ENCODE peak calls at places on chromosome 20, in seven cellular contexts. H is nephron progenitor cell, T is stomach, V is psoas muscle, N is lower leg skin, P is type B pancreatic cell, O is adrenal gland. J is an unnamed sample.
A peak's percentile ranks its signal among the peaks of the same experiment; 100 is the strongest.

GRCh38 chr20:36861875-36862801 is 13.8 kb upstream of the TLDC2 start:
- DNase-seq in H (peak; percentile 40), T (peak; percentile 52), V (peak; percentile 88), N (peak; percentile 98), P (no peak), O (peak; percentile 96), J (no peak)

GRCh38 chr20:8205996-8206395 is 73.9 kb downstream of the PLCB1 start:
- DNase-seq in H (no peak), T (no peak), V (no peak), N (no peak), P (no peak), O (no peak), J (no peak)

GRCh38 chr20:2840967-2841531 is 504 bp downstream of the VPS16 start:
- DNase-seq in H (peak; percentile 69), T (peak; percentile 35), V (peak; percentile 82), N (peak; percentile 95), P (no peak), O (peak; percentile 62), J (peak; percentile 69)

GRCh38 chr20:32516985-32517873 is 67.9 kb downstream of the NOL4L start:
- DNase-seq in H (no peak), T (no peak), V (no peak), N (no peak), P (no peak), O (peak; percentile 23), J (no peak)

GRCh38 chr20:43963872-43964791 is 49.5 kb downstream of the TOX2 start:
- DNase-seq in H (no peak), T (no peak), V (peak; percentile 44), N (peak; percentile 84), P (no peak), O (no peak), J (no peak)

GRCh38 chr20:22696759-22697158 is 112.4 kb upstream of the FOXA2 start:
- DNase-seq in H (no peak), T (no peak), V (no peak), N (peak; percentile 58), P (no peak), O (no peak), J (no peak)

GRCh38 chr20:45944151-45944964 is 9.9 kb downstream of the PCIF1 start:
- DNase-seq in H (no peak), T (no peak), V (no peak), N (no peak), P (no peak), O (peak; percentile 4), J (no peak)

GRCh38 chr20:38673261-38673660 is 51.0 kb upstream of the SLC32A1 start:
- DNase-seq in H (no peak), T (no peak), V (no peak), N (no peak), P (no peak), O (no peak), J (no peak)

GRCh38 chr20:47705497-47705856 is 79.8 kb downstream of the SULF2 start:
- DNase-seq in H (no peak), T (no peak), V (no peak), N (no peak), P (no peak), O (no peak), J (no peak)

GRCh38 chr20:47358672-47359532 is 2.4 kb upstream of the ZMYND8 start:
- DNase-seq in H (peak; percentile 44), T (peak; percentile 91), V (peak; percentile 63), N (peak; percentile 96), P (no peak), O (peak; percentile 91), J (no peak)

GRCh38 chr20:62403331-62403730 is 3.8 kb downstream of the CABLES2 start:
- DNase-seq in H (no peak), T (no peak), V (no peak), N (no peak), P (no peak), O (no peak), J (no peak)

GRCh38 chr20:8924539-8924938 is 144.3 kb upstream of the PLCB4 start:
- DNase-seq in H (no peak), T (no peak), V (no peak), N (no peak), P (no peak), O (no peak), J (no peak)

GRCh38 chr20:40160151-40160550 is 528.9 kb downstream of the MAFB start:
- DNase-seq in H (peak; percentile 20), T (peak; percentile 27), V (peak; percentile 15), N (no peak), P (no peak), O (peak; percentile 41), J (peak; percentile 22)

GRCh38 chr20:62742979-62743776 is 34.5 kb downstream of the NTSR1 start:
- DNase-seq in H (no peak), T (no peak), V (no peak), N (peak; percentile 60), P (no peak), O (peak; percentile 2), J (no peak)

GRCh38 chr20:6920991-6921613 is 153.6 kb downstream of the BMP2 start:
- DNase-seq in H (no peak), T (no peak), V (no peak), N (no peak), P (no peak), O (no peak), J (no peak)

GRCh38 chr20:44064501-44065400 is 122.2 kb downstream of the JPH2 start:
- DNase-seq in H (no peak), T (no peak), V (no peak), N (peak; percentile 75), P (peak; percentile 58), O (no peak), J (no peak)

GRCh38 chr20:46520976-46521579 is 7.7 kb upstream of the ZNF334 start:
- DNase-seq in H (peak; percentile 42), T (peak; percentile 67), V (peak; percentile 19), N (no peak), P (no peak), O (peak; percentile 73), J (peak; percentile 65)

GRCh38 chr20:37524859-37525708 is 2.6 kb downstream of the BLCAP start:
- DNase-seq in H (no peak), T (peak; percentile 23), V (no peak), N (peak; percentile 70), P (no peak), O (no peak), J (no peak)

GRCh38 chr20:9837634-9838033 is 1.2 kb downstream of the PAK5 start:
- DNase-seq in H (no peak), T (no peak), V (no peak), N (no peak), P (no peak), O (no peak), J (no peak)

GRCh38 chr20:16123623-16124022 is 449.6 kb downstream of the KIF16B start:
- DNase-seq in H (no peak), T (no peak), V (no peak), N (no peak), P (no peak), O (no peak), J (no peak)

GRCh38 chr20:47428851-47429336 is 72.4 kb upstream of the ZMYND8 start:
- DNase-seq in H (no peak), T (no peak), V (no peak), N (no peak), P (no peak), O (no peak), J (no peak)

GRCh38 chr20:44295995-44296394 is 15.0 kb downstream of the FITM2 start:
- DNase-seq in H (no peak), T (no peak), V (no peak), N (no peak), P (no peak), O (no peak), J (no peak)

GRCh38 chr20:6265204-6265904 is 142.5 kb upstream of the FERMT1 start:
- DNase-seq in H (no peak), T (no peak), V (no peak), N (no peak), P (no peak), O (peak; percentile 23), J (peak; percentile 16)

GRCh38 chr20:53102361-53102760 is 130.2 kb downstream of the TSHZ2 start:
- DNase-seq in H (no peak), T (no peak), V (no peak), N (no peak), P (no peak), O (no peak), J (no peak)
- TF ChIP-seq CTCF in H (no peak), T (no peak), V (no peak), N (no peak), P (no peak), O (no peak), J (no peak)

DNA sequence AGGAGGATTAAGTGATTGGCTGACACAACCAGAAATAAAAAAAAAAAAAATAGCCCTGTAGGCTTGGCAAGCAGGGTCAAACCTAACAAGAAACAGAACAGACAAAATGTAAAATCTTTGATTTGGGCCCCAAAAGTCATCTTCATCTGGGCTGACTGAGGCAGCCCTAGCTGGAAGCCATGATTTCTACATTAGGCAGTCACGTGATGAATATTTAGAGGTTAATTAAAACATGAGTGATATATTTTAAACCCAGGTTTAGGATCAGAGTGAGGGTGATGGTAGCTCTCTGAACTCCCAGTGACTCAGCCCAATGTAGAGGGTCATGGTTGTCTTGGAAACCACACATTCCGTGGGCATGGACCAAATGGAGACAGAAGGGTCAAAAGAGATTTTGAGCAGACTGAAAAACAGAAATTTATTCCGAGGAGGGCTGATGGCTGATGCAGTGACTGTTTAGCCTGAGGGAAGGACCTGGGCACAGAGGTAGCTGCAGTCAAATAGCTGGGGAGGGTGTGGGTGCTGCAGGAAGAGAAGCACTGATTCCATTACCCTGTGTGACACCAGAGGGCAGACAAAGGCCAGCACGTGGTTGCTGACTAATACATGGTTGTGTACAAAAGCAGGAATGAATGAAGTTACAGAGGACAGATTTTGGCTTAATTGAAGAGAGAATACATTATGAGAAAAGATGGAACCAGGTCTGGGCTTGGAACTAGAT is 573.1 kb upstream of the CHD6 start:
- DNase-seq in H (no peak), T (no peak), V (no peak), N (no peak), P (no peak), O (no peak), J (no peak)
- TF ChIP-seq CTCF in H (no peak), T (no peak), V (no peak), N (no peak), P (no peak), O (no peak), J (peak; percentile 7)

GRCh38 chr20:41357424-41358163 is 9.0 kb downstream of the EMILIN3 start:
- DNase-seq in H (no peak), T (no peak), V (no peak), N (no peak), P (no peak), O (no peak), J (no peak)
- TF ChIP-seq CTCF in H (no peak), T (no peak), V (no peak), N (no peak), P (peak; percentile 30), O (no peak), J (no peak)

GRCh38 chr20:14947536-14947935 is 610.1 kb upstream of the FLRT3 start:
- DNase-seq in H (no peak), T (no peak), V (no peak), N (no peak), P (no peak), O (no peak), J (no peak)

GRCh38 chr20:14951707-14952106 is 614.3 kb upstream of the FLRT3 start:
- DNase-seq in H (no peak), T (no peak), V (no peak), N (no peak), P (no peak), O (peak; percentile 60), J (no peak)

GRCh38 chr20:14951105-14951504 is 613.7 kb upstream of the FLRT3 start:
- DNase-seq in H (no peak), T (no peak), V (no peak), N (no peak), P (no peak), O (no peak), J (no peak)

GRCh38 chr20:14950633-14951032 is 613.2 kb upstream of the FLRT3 start:
- DNase-seq in H (no peak), T (no peak), V (no peak), N (no peak), P (no peak), O (no peak), J (no peak)

GRCh38 chr20:14948416-14948815 is 611.0 kb upstream of the FLRT3 start:
- DNase-seq in H (no peak), T (no peak), V (no peak), N (no peak), P (no peak), O (no peak), J (no peak)
- TF ChIP-seq CTCF in H (no peak), T (no peak), V (no peak), N (no peak), P (no peak), O (no peak), J (no peak)

J was measured in GM13977.